ENCODE peak calls at places on chromosome 16, in eight cellular contexts. M is head of caudate nucleus, O is neural progenitor cell, T is ELF-1, Y is NCI-H774, Z is NCI-H1092, N is lower lobe of right lung, I is kidney epithelial cell. A is an unnamed sample.

GRCh38 chr16:88633684-88634140 is 4.7 kb upstream of the IL17C start:
- DNase-seq in M (no peak), I (peak), N (peak), Y (no peak), Z (no peak), O (peak), T (peak), A (no peak)

GRCh38 chr16:72785886-72786285 is 262.0 kb downstream of the ZFHX3 start:
- DNase-seq in N (no peak), Z (no peak), Y (no peak), M (no peak), T (no peak), I (no peak), O (no peak), A (no peak)

GRCh38 chr16:50457423-50457822 is 88.6 kb upstream of the BRD7 start:
- DNase-seq in T (no peak), Y (no peak), O (no peak), M (no peak), Z (no peak), I (no peak), N (no peak), A (no peak)

GRCh38 chr16:25311039-25311438 is 53.4 kb upstream of the ZKSCAN2 start:
- DNase-seq in O (no peak), M (no peak), I (no peak), Z (no peak), Y (no peak), N (no peak), T (no peak), A (no peak)

GRCh38 chr16:56697456-56698155 is 15.3 kb downstream of the MT1X start:
- DNase-seq in O (no peak), Y (no peak), N (no peak), Z (no peak), I (no peak), M (no peak), T (no peak), A (no peak)

GRCh38 chr16:83187404-83187803 is 560.6 kb downstream of the CDH13 start:
- DNase-seq in Y (no peak), T (peak), N (no peak), O (no peak), Z (no peak), M (peak), I (peak), A (no peak)

GRCh38 chr16:68000024-68000423 is 740 bp upstream of the DPEP2 start:
- DNase-seq in O (no peak), M (no peak), T (no peak), I (no peak), Z (no peak), Y (no peak), N (no peak), A (no peak)

GRCh38 chr16:23330583-23331249 is 28.6 kb downstream of the SCNN1B start:
- DNase-seq in Z (no peak), N (no peak), Y (no peak), M (no peak), T (no peak), I (no peak), O (no peak), A (no peak)

GRCh38 chr16:48105456-48105855 is 50.3 kb downstream of the ABCC12 start:
- DNase-seq in Z (no peak), Y (no peak), O (no peak), T (peak), I (no peak), N (no peak), M (no peak), A (no peak)

GRCh38 chr16:48912360-48912759 is 302.4 kb upstream of the N4BP1 start:
- DNase-seq in O (no peak), M (no peak), Y (no peak), N (no peak), T (peak), Z (no peak), I (no peak), A (no peak)

GRCh38 chr16:8626946-8627345 is 5.4 kb downstream of the METTL22 start:
- DNase-seq in N (no peak), T (no peak), Z (no peak), M (no peak), O (no peak), Y (no peak), I (no peak), A (no peak)

GRCh38 chr16:74372953-74373846 is 2.9 kb upstream of the NPIPB15 start:
- DNase-seq in O (no peak), T (no peak), N (no peak), Y (no peak), I (no peak), M (no peak), Z (no peak), A (no peak)

GRCh38 chr16:23702951-23703350 is 10.1 kb downstream of the ERN2 start:
- DNase-seq in I (no peak), M (no peak), Y (no peak), Z (no peak), N (no peak), T (no peak), O (no peak), A (no peak)

GRCh38 chr16:67654069-67654911 is 5.8 kb downstream of the ACD start:
- DNase-seq in N (no peak), O (no peak), Z (no peak), Y (no peak), M (peak), T (no peak), I (no peak), A (no peak)

GRCh38 chr16:54099627-54100026 is 187.0 kb downstream of the IRX3 start:
- DNase-seq in T (no peak), N (no peak), M (no peak), Z (no peak), O (no peak), Y (no peak), I (no peak), A (no peak)

GRCh38 chr16:81076566-81077076 is 417 bp downstream of the C16orf46 start:
- DNase-seq in M (peak), I (peak), Y (peak), O (peak), Z (peak), N (peak), T (no peak), A (peak)

GRCh38 chr16:10614685-10615084 is 34.3 kb upstream of the EMP2 start:
- DNase-seq in O (no peak), Y (no peak), Z (no peak), I (no peak), T (no peak), N (no peak), M (no peak), A (no peak)

GRCh38 chr16:65933703-65934102 is 432.8 kb upstream of the CDH5 start:
- DNase-seq in O (no peak), M (no peak), I (no peak), N (no peak), Z (no peak), T (no peak), Y (no peak), A (no peak)

GRCh38 chr16:49465661-49466528 is 92.3 kb downstream of the C16orf78 start:
- DNase-seq in Z (no peak), I (no peak), M (peak), Y (no peak), O (no peak), T (no peak), N (no peak), A (no peak)

GRCh38 chr16:5073279-5073629 is 1.6 kb downstream of the ALG1 start:
- DNase-seq in O (no peak), T (no peak), Z (no peak), M (no peak), N (no peak), Y (no peak), I (no peak), A (no peak)

GRCh38 chr16:84976644-84977400 is 34.5 kb downstream of the ZDHHC7 start:
- DNase-seq in N (peak), T (no peak), O (no peak), I (no peak), Y (no peak), M (peak), Z (no peak), A (no peak)

GRCh38 chr16:24900230-24900629 is 54.5 kb downstream of the SLC5A11 start:
- DNase-seq in I (no peak), N (no peak), O (no peak), Z (no peak), M (no peak), Y (no peak), T (no peak), A (no peak)

GRCh38 chr16:17416461-17417221 is 54.1 kb downstream of the XYLT1 start:
- DNase-seq in Z (no peak), O (no peak), T (peak), Y (no peak), I (no peak), M (peak), N (peak), A (no peak)

GRCh38 chr16:22189473-22190168 is 16.5 kb upstream of the EEF2K start:
- DNase-seq in N (peak), O (no peak), Z (no peak), M (peak), I (no peak), Y (no peak), T (no peak), A (no peak)

GRCh38 chr16:87821346-87822001 is 47.8 kb downstream of the SLC7A5 start:
- DNase-seq in Y (no peak), T (peak), O (peak), I (no peak), N (no peak), Z (no peak), M (no peak), A (no peak)

GRCh38 chr16:63361032-63361624 is 1324.9 kb upstream of the CDH8 start:
- DNase-seq in I (peak), N (no peak), M (peak), T (peak), Z (peak), Y (peak), O (peak), A (no peak)

GRCh38 chr16:19488213-19488640 is 33.7 kb downstream of the GDE1 start:
- DNase-seq in N (no peak), Y (no peak), O (no peak), I (no peak), Z (no peak), M (no peak), T (no peak), A (no peak)

GRCh38 chr16:23257682-23258081 is 44.4 kb upstream of the SCNN1B start:
- DNase-seq in M (peak), Z (no peak), Y (no peak), N (no peak), I (no peak), T (peak), O (no peak), A (no peak)

GRCh38 chr16:89642574-89642973 is 14.9 kb downstream of the CHMP1A start:
- DNase-seq in Y (no peak), N (no peak), M (no peak), T (no peak), I (no peak), O (no peak), Z (no peak), A (no peak)

GRCh38 chr16:82439678-82440293 is 187.0 kb upstream of the CDH13 start:
- DNase-seq in M (no peak), O (peak), T (peak), Y (no peak), I (no peak), N (no peak), Z (no peak), A (no peak)